ENCODE peak calls at places on chromosomes 11 and 22, in five cellular contexts. J is GM23248, W is neural progenitor cell, U is PC-3, Y is HCT116. B is an unnamed sample.

GRCh38 chr11:69239320-69240040 is 54.5 kb upstream of the MYEOV start:
- DNase-seq in W (no peak), J (no peak), Y (no peak), U (no peak), B (no peak)

GRCh38 chr11:3155216-3155615 is 9.9 kb downstream of the OSBPL5 start:
- DNase-seq in J (no peak), W (no peak), Y (no peak), U (no peak), B (no peak)

GRCh38 chr11:1027483-1028290 is 8.8 kb downstream of the MUC6 start:
- DNase-seq in U (no peak), W (no peak), Y (no peak), J (no peak), B (no peak)

GRCh38 chr11:14094481-14095037 is 132.0 kb downstream of the SPON1 start:
- DNase-seq in U (no peak), W (no peak), J (peak), Y (no peak), B (no peak)

GRCh38 chr11:69501891-69502860 is 20.7 kb downstream of the LINC01488 start:
- DNase-seq in Y (no peak), U (no peak), W (no peak), J (no peak), B (no peak)

GRCh38 chr11:534592-535518 is 521 bp downstream of the HRAS start:
- DNase-seq in Y (no peak), W (peak), U (peak), J (peak), B (peak)

GRCh38 chr11:2995091-2995561 is 3.0 kb upstream of the NAP1L4 start:
- DNase-seq in J (no peak), W (no peak), U (no peak), Y (no peak), B (no peak)

GRCh38 chr11:3942956-3943497 is 87.6 kb downstream of the STIM1 start:
- DNase-seq in U (no peak), W (no peak), J (peak), Y (no peak), B (no peak)

GRCh38 chr11:88315015-88315414 is 22.5 kb downstream of the CTSC start:
- DNase-seq in U (no peak), J (no peak), W (no peak), Y (no peak), B (no peak)

GRCh38 chr11:29318134-29318845 is 698.5 kb downstream of the KCNA4 start:
- DNase-seq in W (no peak), U (peak), J (peak), Y (no peak), B (no peak)

GRCh38 chr11:129416080-129416820 is 40.6 kb downstream of the BARX2 start:
- DNase-seq in U (no peak), W (no peak), J (no peak), Y (no peak), B (no peak)

GRCh38 chr11:120238968-120239620 is 846 bp upstream of the POU2F3 start:
- DNase-seq in Y (no peak), J (no peak), W (no peak), U (no peak), B (no peak)

GRCh38 chr11:131099746-131100145 is 183.5 kb upstream of the SNX19 start:
- DNase-seq in W (no peak), Y (no peak), J (peak), U (peak), B (no peak)

GRCh38 chr11:88281317-88281712 is 56.2 kb downstream of the CTSC start:
- DNase-seq in J (peak), W (peak), Y (no peak), U (peak), B (no peak)

GRCh38 chr11:34348919-34349318 is 8.9 kb downstream of the ABTB2 start:
- DNase-seq in Y (no peak), U (no peak), W (no peak), J (no peak), B (no peak)

GRCh38 chr11:129734654-129735053 is 81.0 kb upstream of the TMEM45B start:
- DNase-seq in U (no peak), Y (no peak), W (no peak), J (no peak), B (no peak)

GRCh38 chr22:43207849-43208702 is 21.1 kb upstream of the TTLL12 start:
- DNase-seq in W (no peak), U (no peak), Y (no peak), J (no peak), B (no peak)

GRCh38 chr11:2404735-2405196 is 4.2 kb downstream of the TSSC4 start:
- DNase-seq in J (no peak), Y (no peak), U (no peak), W (no peak), B (no peak)

GRCh38 chr11:44305643-44306468 is 4.1 kb downstream of the ALX4 start:
- DNase-seq in J (no peak), U (no peak), W (peak), Y (no peak), B (peak)
- H3K9ac ChIP-seq in J (no peak), U (no peak), W (no peak), Y (no peak), B (peak)

GRCh38 chr22:46084943-46085830 is 65.1 kb upstream of the PPARA start:
- DNase-seq in Y (no peak), W (no peak), U (peak), J (peak), B (no peak)

GRCh38 chr22:46087336-46087690 is 63.0 kb upstream of the PPARA start:
- DNase-seq in Y (no peak), W (no peak), U (no peak), J (no peak), B (no peak)

GRCh38 chr22:46086577-46087335 is 63.6 kb upstream of the PPARA start:
- DNase-seq in W (no peak), U (no peak), Y (no peak), J (peak), B (no peak)

GRCh38 chr22:46084376-46084775 is 66.0 kb upstream of the PPARA start:
- DNase-seq in U (no peak), J (no peak), W (no peak), Y (no peak), B (no peak)

DNA sequence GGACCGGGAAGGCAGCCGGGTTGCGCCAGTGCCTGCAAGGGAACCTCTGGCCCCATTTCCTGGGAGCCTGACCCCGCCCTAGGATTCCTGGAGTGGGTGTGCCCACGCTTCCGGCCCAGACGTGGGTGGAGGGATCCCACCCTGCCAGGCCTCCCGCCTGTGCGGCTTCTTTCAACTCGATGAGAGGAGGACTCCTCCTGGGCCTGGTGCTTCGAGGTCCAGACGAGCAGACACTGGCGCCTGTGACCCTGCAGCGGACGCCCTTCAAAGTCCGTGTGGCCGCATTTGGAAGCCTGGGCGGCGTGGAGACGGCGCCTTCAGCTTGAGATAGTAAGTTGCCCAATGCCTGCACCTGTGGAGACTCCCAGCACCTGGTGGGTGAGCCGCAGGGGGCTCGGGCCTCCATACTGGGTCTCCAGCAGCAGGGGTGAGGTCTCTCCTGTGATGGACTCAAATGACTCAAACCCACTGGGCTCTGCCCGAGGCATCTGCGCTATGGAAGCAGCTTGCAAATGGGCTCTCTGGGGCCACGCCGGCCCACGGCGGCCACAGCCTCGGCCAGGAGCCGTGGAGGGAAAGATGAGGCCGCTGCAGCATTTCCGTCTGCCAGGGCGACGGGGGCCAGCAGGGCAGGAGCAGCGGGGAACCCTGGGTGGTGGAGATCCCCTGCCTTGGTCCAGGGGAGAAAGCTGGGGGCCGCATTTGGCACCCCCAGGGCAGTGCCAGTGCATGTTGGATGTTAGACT is 64.3 kb upstream of the PPARA start:
- DNase-seq in W (no peak), J (peak), U (peak), Y (peak), B (no peak)
- TF ChIP-seq EZH2phosphoT487 in W (no peak), J (no peak), U (no peak), Y (no peak), B (no peak)

DNA sequence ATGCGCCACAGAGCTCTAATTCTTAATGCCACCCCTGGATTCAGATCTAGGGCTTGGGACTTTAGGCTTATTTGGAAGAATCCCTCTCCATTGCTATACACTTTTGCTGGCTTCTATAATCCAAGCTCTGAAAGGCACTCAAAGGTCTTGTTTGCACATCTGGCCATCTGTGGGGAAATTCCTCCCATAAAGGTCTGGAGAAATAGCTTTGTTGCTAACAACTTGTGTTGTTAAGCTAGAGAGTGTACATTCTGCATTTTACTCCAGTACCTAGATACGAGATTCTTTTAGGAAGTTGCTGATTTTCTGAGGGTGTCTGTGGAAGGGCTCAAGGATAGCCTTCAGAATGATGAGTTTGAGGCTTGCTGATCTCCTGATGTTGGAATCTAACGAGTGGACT is 50.7 kb downstream of the UBASH3B start:
- DNase-seq in Y (no peak), W (no peak), J (peak), U (peak), B (no peak)
- H3K9ac ChIP-seq in Y (no peak), W (no peak), J (peak), U (no peak), B (no peak)

GRCh38 chr22:23984430-23984829 is 4.5 kb downstream of the GSTT2 start:
- DNase-seq in W (no peak), J (peak), Y (peak), U (no peak), B (peak)
- TF ChIP-seq EZH2phosphoT487 in W (no peak), J (no peak), Y (no peak), U (no peak), B (no peak)

GRCh38 chr11:112881461-112881860 is 79.8 kb upstream of the NCAM1 start:
- DNase-seq in U (no peak), J (peak), W (peak), Y (no peak), B (no peak)
- H3K9ac ChIP-seq in U (no peak), J (no peak), W (no peak), Y (no peak), B (no peak)

GRCh38 chr11:30392977-30393376 is 70.1 kb downstream of the ARL14EP start:
- DNase-seq in W (no peak), J (no peak), U (no peak), Y (no peak), B (no peak)
- TF ChIP-seq EZH2phosphoT487 in W (no peak), J (no peak), U (no peak), Y (no peak), B (no peak)